ENCODE peak calls at places on chromosomes 2 and 18, in nine cellular contexts. B is heart left ventricle; L is spleen; O is naive thymus-derived CD4-positive, alpha-beta T cell; D is colonic mucosa; U is tibial artery; G is osteoblast; W is CD8-positive, alpha-beta memory T cell; A is mucosa of descending colon. I is an unnamed sample. For H3K4me1 and H3K36me3, the result is how much of the 10 kb centered on the place peaks cover.

GRCh38 chr18:36427831-36428230 is 130.3 kb downstream of the FHOD3 start:
- DNase-seq in B (no peak), L (no peak), O (no peak), D (no peak), U (no peak), G (no peak), W (no peak), A (no peak), I (no peak)

GRCh38 chr18:76435321-76435989 is 59.6 kb downstream of the ZNF516 start:
- DNase-seq in B (no peak), L (no peak), O (no peak), D (no peak), U (no peak), G (no peak), W (no peak), A (no peak), I (no peak)

GRCh38 chr2:193695367-193695766 is 1500.6 kb upstream of the TMEFF2 start:
- DNase-seq in B (no peak), L (no peak), O (no peak), D (no peak), U (no peak), G (no peak), W (no peak), A (no peak), I (no peak)

GRCh38 chr2:145845207-145845894 is 1325.4 kb upstream of the ZEB2 start:
- DNase-seq in B (no peak), L (no peak), O (no peak), D (no peak), U (no peak), G (no peak), W (no peak), A (no peak), I (no peak)

GRCh38 chr2:23624378-23624777 is 239.4 kb downstream of the KLHL29 start:
- DNase-seq in B (no peak), L (peak), O (no peak), D (peak), U (no peak), G (peak), W (no peak), A (no peak), I (peak)

GRCh38 chr2:240322231-240322955 is 113.1 kb upstream of the GPC1 start:
- DNase-seq in B (no peak), L (no peak), O (no peak), D (no peak), U (no peak), G (peak), W (no peak), A (no peak), I (no peak)

GRCh38 chr18:49339146-49339545 is 121.3 kb downstream of the DYM start:
- DNase-seq in B (no peak), L (no peak), O (no peak), D (no peak), U (no peak), G (no peak), W (no peak), A (no peak), I (no peak)

GRCh38 chr2:4604767-4605166 is 901.4 kb downstream of the DCDC2C start:
- DNase-seq in B (no peak), L (no peak), O (no peak), D (no peak), U (no peak), G (no peak), W (no peak), A (no peak), I (no peak)

GRCh38 chr2:46451131-46451711 is 28.1 kb upstream of the TMEM247 start:
- DNase-seq in B (peak), L (no peak), O (no peak), D (no peak), U (peak), G (no peak), W (no peak), A (no peak), I (no peak)

GRCh38 chr2:29012211-29012681 is 31.1 kb downstream of the TOGARAM2 start:
- DNase-seq in B (peak), L (peak), O (no peak), D (peak), U (peak), G (peak), W (peak), A (peak), I (peak)

GRCh38 chr2:3282056-3282998 is 95.3 kb downstream of the EIPR1 start:
- DNase-seq in B (peak), L (peak), O (no peak), D (no peak), U (peak), G (peak), W (no peak), A (no peak), I (no peak)

GRCh38 chr2:231464576-231465540 is 574 bp upstream of the NCL start:
- DNase-seq in B (peak), L (peak), O (peak), D (peak), U (peak), G (peak), W (peak), A (peak), I (no peak)

GRCh38 chr18:33606621-33607020 is 28.6 kb downstream of the ASXL3 start:
- DNase-seq in B (no peak), L (no peak), O (no peak), D (no peak), U (no peak), G (no peak), W (no peak), A (no peak), I (no peak)

GRCh38 chr18:46281185-46282176 is 177.3 kb downstream of the HAUS1 start:
- DNase-seq in B (peak), L (peak), O (peak), D (peak), U (peak), G (peak), W (peak), A (no peak), I (peak)

GRCh38 chr2:28958689-28959088 is 22.4 kb upstream of the TOGARAM2 start:
- DNase-seq in B (peak), L (no peak), O (peak), D (peak), U (peak), G (peak), W (peak), A (no peak), I (peak)

GRCh38 chr2:166632616-166633015 is 138.6 kb upstream of the SCN7A start:
- DNase-seq in B (no peak), L (no peak), O (no peak), D (no peak), U (no peak), G (no peak), W (no peak), A (no peak), I (no peak)

GRCh38 chr2:54083440-54083839 is 32.0 kb upstream of the ACYP2 start:
- DNase-seq in B (no peak), L (no peak), O (no peak), D (no peak), U (no peak), G (no peak), W (no peak), A (no peak), I (no peak)

GRCh38 chr18:48669991-48670750 is 131.3 kb downstream of the CTIF start:
- DNase-seq in B (no peak), L (no peak), O (no peak), D (no peak), U (no peak), G (no peak), W (no peak), A (no peak), I (no peak)

GRCh38 chr2:46309052-46309953 is 12.1 kb downstream of the EPAS1 start:
- DNase-seq in B (no peak), L (no peak), O (no peak), D (no peak), U (no peak), G (no peak), W (no peak), A (no peak), I (no peak)

GRCh38 chr2:240140511-240140910 is at the start of gene OTOS:
- DNase-seq in B (no peak), L (peak), O (no peak), D (no peak), U (no peak), G (peak), W (no peak), A (peak), I (no peak)

GRCh38 chr2:240466579-240467148 is 31.2 kb downstream of the GPC1 start:
- DNase-seq in B (peak), L (peak), O (no peak), D (no peak), U (no peak), G (no peak), W (peak), A (no peak), I (no peak)

GRCh38 chr18:39724652-39725051 is 2159.1 kb upstream of the CELF4 start:
- DNase-seq in B (no peak), L (no peak), O (no peak), D (no peak), U (no peak), G (no peak), W (no peak), A (no peak), I (no peak)

GRCh38 chr2:139383532-139383931 is 603.3 kb upstream of the NXPH2 start:
- DNase-seq in B (no peak), L (no peak), O (no peak), D (no peak), U (no peak), G (no peak), W (no peak), A (no peak), I (no peak)

GRCh38 chr2:98710709-98711108 is 20.2 kb downstream of the MGAT4A start:
- DNase-seq in B (no peak), L (no peak), O (no peak), D (no peak), U (no peak), G (no peak), W (no peak), A (no peak), I (no peak)

GRCh38 chr18:74598350-74599001 is 806 bp downstream of the ZNF407 start:
- DNase-seq in B (peak), L (peak), O (peak), D (peak), U (peak), G (no peak), W (peak), A (peak), I (peak)

GRCh38 chr2:79876430-79876829 is 363.6 kb downstream of the CTNNA2 start:
- DNase-seq in B (no peak), L (no peak), O (no peak), D (no peak), U (no peak), G (no peak), W (no peak), A (no peak), I (peak)

GRCh38 chr18:55651236-55651635 is 63.2 kb upstream of the TCF4 start:
- DNase-seq in B (no peak), L (no peak), O (no peak), D (no peak), U (no peak), G (no peak), W (no peak), A (no peak), I (no peak)

GRCh38 chr2:9837451-9837850 is 5.8 kb upstream of the TAF1B start:
- DNase-seq in B (no peak), L (no peak), O (no peak), D (no peak), U (no peak), G (no peak), W (no peak), A (no peak), I (no peak)

GRCh38 chr2:143161982-143162837 is 33.0 kb downstream of the ARHGAP15 start:
- DNase-seq in B (no peak), L (peak), O (peak), D (peak), U (peak), G (no peak), W (peak), A (no peak), I (peak)

GRCh38 chr2:68643011-68643873 is at the start of gene PROKR1:
- DNase-seq in B (peak), L (peak), O (no peak), D (peak), U (peak), G (peak), W (no peak), A (peak), I (peak)

GRCh38 chr2:233280114-233280693 is 27.4 kb upstream of the SAG start:
- DNase-seq in B (no peak), L (no peak), O (no peak), D (no peak), U (no peak), G (no peak), W (no peak), A (no peak), I (peak)

GRCh38 chr18:65016631-65017371 is 734.0 kb upstream of the CDH7 start:
- DNase-seq in B (no peak), L (peak), O (no peak), D (no peak), U (no peak), G (no peak), W (no peak), A (no peak), I (no peak)

GRCh38 chr2:62178741-62179271 is 17.1 kb upstream of the B3GNT2 start:
- DNase-seq in B (peak), L (no peak), O (no peak), D (no peak), U (peak), G (no peak), W (no peak), A (no peak), I (peak)

GRCh38 chr2:62177392-62178026 is 18.4 kb upstream of the B3GNT2 start:
- DNase-seq in B (no peak), L (no peak), O (no peak), D (no peak), U (no peak), G (no peak), W (no peak), A (no peak), I (peak)

GRCh38 chr2:62180960-62181359 is 15.0 kb upstream of the B3GNT2 start:
- DNase-seq in B (no peak), L (peak), O (no peak), D (no peak), U (no peak), G (no peak), W (no peak), A (no peak), I (no peak)

GRCh38 chr2:62176771-62177170 is 19.1 kb upstream of the B3GNT2 start:
- DNase-seq in B (no peak), L (no peak), O (no peak), D (no peak), U (no peak), G (no peak), W (no peak), A (no peak), I (no peak)

DNA sequence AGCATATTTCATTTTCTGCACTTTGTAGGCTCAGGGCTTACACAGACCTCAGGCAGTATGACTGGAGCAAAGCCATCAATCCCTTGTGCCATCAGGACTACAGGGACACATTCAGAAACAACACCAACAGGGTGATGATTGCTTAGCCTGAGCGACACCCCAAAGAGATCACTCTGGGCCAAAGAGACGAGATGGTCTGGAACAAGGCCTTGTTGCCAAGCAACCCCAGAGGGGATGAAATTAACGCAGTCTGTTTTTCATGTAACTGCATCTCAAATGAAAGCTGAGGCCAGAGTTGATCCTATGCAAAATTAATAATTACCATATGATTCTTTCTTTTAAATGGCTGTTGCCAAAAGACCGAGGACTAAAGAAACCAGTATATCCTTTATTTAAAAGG is 20.2 kb upstream of the B3GNT2 start:
- DNase-seq in B (peak), L (no peak), O (no peak), D (no peak), U (no peak), G (no peak), W (no peak), A (no peak), I (no peak)
- H3K4me1 ChIP-seq in B (under half), L (under half), O (under half), D (under half), U (under half), G (under half), W (under half), A (under half), I (under half)

GRCh38 chr2:109032229-109032800 is 43.3 kb upstream of the EDAR start:
- DNase-seq in B (no peak), L (no peak), O (no peak), D (no peak), U (no peak), G (no peak), W (peak), A (no peak), I (no peak)
- H3K4me3 ChIP-seq in B (peak), L (peak), O (peak), D (peak), U (peak), G (peak), W (peak), A (no peak), I (no peak)

DNA sequence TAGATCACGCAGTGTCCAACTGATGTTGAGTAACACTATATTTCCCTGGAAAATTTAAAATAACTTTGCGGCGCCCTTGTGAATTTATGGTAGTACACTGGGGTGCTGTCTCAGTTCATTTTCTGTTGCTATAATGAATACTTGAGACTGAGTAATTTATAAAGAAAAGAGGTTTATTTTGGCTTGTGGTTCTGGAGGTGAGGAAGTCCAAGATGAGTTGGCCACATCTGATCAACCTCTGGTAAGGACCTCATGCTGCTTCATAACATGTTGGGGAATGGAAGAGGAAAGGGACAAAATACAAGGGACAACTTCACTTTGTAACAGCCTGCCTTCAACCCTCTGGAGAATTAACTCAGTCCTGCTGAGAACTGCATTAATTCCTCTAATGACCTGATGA is 36.4 kb downstream of the ACTR3 start:
- DNase-seq in B (no peak), L (no peak), O (no peak), D (no peak), U (no peak), G (no peak), W (no peak), A (no peak), I (no peak)
- H3K36me3 ChIP-seq in B (under half), L (half or more), O (under half), D (under half), U (under half), G (half or more), W (under half), A (under half), I (under half)

GRCh38 chr2:38742797-38743559 is 8.2 kb downstream of the SRSF7 start:
- DNase-seq in B (no peak), L (no peak), O (no peak), D (no peak), U (no peak), G (no peak), W (no peak), A (no peak), I (no peak)

GRCh38 chr2:38741542-38741852 is 9.7 kb downstream of the SRSF7 start:
- DNase-seq in B (no peak), L (no peak), O (no peak), D (peak), U (no peak), G (no peak), W (no peak), A (no peak), I (no peak)

GRCh38 chr2:38739524-38739923 is 11.6 kb downstream of the SRSF7 start:
- DNase-seq in B (no peak), L (no peak), O (no peak), D (no peak), U (no peak), G (no peak), W (no peak), A (no peak), I (no peak)

GRCh38 chr2:38743672-38744398 is 7.3 kb downstream of the SRSF7 start:
- DNase-seq in B (no peak), L (no peak), O (no peak), D (no peak), U (no peak), G (no peak), W (no peak), A (no peak), I (no peak)

GRCh38 chr2:38740851-38741541 is 10.2 kb downstream of the SRSF7 start:
- DNase-seq in B (no peak), L (no peak), O (peak), D (no peak), U (no peak), G (peak), W (no peak), A (no peak), I (peak)
- H3K4me1 ChIP-seq in B (under half), L (under half), O (under half), D (under half), U (under half), G (under half), W (under half), A (under half), I (under half)